ENCODE peak calls at places on chromosomes 16 and 17, in four cellular contexts. N, B, S and G are unnamed samples.

GRCh38 chr17:82974136-82974952 is 105.1 kb upstream of the METRNL start:
- DNase-seq in N (no peak), B (no peak), S (no peak), G (peak)

GRCh38 chr17:17849147-17849820 is 12.5 kb upstream of the SREBF1 start:
- DNase-seq in N (no peak), B (peak), S (no peak), G (no peak)

GRCh38 chr17:40340880-40341807 is 23.4 kb downstream of the GJD3 start:
- DNase-seq in N (peak), B (peak), S (peak), G (no peak)

GRCh38 chr17:48134912-48135480 is 27.4 kb downstream of the SNX11 start:
- DNase-seq in N (no peak), B (no peak), S (peak), G (no peak)

GRCh38 chr16:1287982-1288670 is 21.3 kb upstream of the UBE2I start:
- DNase-seq in N (no peak), B (no peak), S (no peak), G (peak)

GRCh38 chr16:55058576-55058975 is 127.9 kb downstream of the IRX5 start:
- DNase-seq in N (no peak), B (no peak), S (no peak), G (no peak)

GRCh38 chr17:34275881-34276280 is 5.9 kb downstream of the CCL7 start:
- DNase-seq in N (peak), B (no peak), S (no peak), G (no peak)

GRCh38 chr16:75000481-75001081 is 1.8 kb downstream of the ZNRF1 start:
- DNase-seq in N (no peak), B (peak), S (no peak), G (no peak)

GRCh38 chr16:64417711-64418227 is 704.1 kb downstream of the CDH11 start:
- DNase-seq in N (no peak), B (no peak), S (no peak), G (no peak)

GRCh38 chr16:1492082-1492922 is 858 bp upstream of the TELO2 start:
- DNase-seq in N (no peak), B (no peak), S (no peak), G (peak)

GRCh38 chr16:49000594-49000993 is 281.0 kb downstream of the CBLN1 start:
- DNase-seq in N (no peak), B (no peak), S (no peak), G (peak)

GRCh38 chr17:13346996-13347762 is 254.6 kb downstream of the HS3ST3A1 start:
- DNase-seq in N (no peak), B (no peak), S (no peak), G (no peak)

GRCh38 chr17:51819341-51819740 is 339.2 kb downstream of the CA10 start:
- DNase-seq in N (no peak), B (no peak), S (no peak), G (no peak)

GRCh38 chr17:44204453-44204882 is 4.8 kb upstream of the ATXN7L3 start:
- DNase-seq in N (no peak), B (no peak), S (no peak), G (no peak)

GRCh38 chr16:66619534-66620418 is 15.3 kb downstream of the CMTM3 start:
- DNase-seq in N (no peak), B (no peak), S (no peak), G (no peak)

GRCh38 chr17:29582254-29582765 is 7.1 kb downstream of the GIT1 start:
- DNase-seq in N (no peak), B (no peak), S (no peak), G (no peak)

GRCh38 chr17:41287050-41287449 is 11.6 kb downstream of the KRTAP9-7 start:
- DNase-seq in N (no peak), B (no peak), S (no peak), G (no peak)

GRCh38 chr16:3549906-3550305 is 27.3 kb downstream of the NLRC3 start:
- DNase-seq in N (no peak), B (no peak), S (no peak), G (no peak)

GRCh38 chr17:59327136-59327878 is 4.1 kb upstream of the YPEL2 start:
- DNase-seq in N (no peak), B (no peak), S (no peak), G (no peak)

GRCh38 chr17:28904800-28905199 is 1.9 kb upstream of the DHRS13 start:
- DNase-seq in N (no peak), B (no peak), S (no peak), G (no peak)

GRCh38 chr16:88770459-88771293 is 14.3 kb downstream of the PIEZO1 start:
- DNase-seq in N (no peak), B (no peak), S (no peak), G (no peak)